ENCODE peak calls at places on chromosomes 5 and 9, in nine cellular contexts. J is A549; B is GM20000; T is stimulated activated CD4-positive, alpha-beta T cell treated with anti-CD3 and anti-CD28 coated beads, Interleukin-1b, Interleukin-23, amount 100 ng/mL, for 4 hours; I is AG09309; S is tibial nerve; Y is activated T-cell treated with anti-CD3 and anti-CD28 coated beads for 48 hours; C is stimulated activated CD8-positive, alpha-beta memory T cell treated with anti-CD3 and anti-CD28 coated beads, Interleukin-15, amount 100 ng/mL, for 1 hour; Z is nephron progenitor cell. D is an unnamed sample.

GRCh38 chr9:136787690-136788400 is 3.3 kb upstream of the TMEM141 start:
- DNase-seq in J (peak), B (peak), T (peak), I (no peak), S (no peak), Y (peak), C (peak), Z (peak), D (peak)

GRCh38 chr5:168600409-168600808 is 21.2 kb upstream of the PANK3 start:
- DNase-seq in J (no peak), B (no peak), T (no peak), I (no peak), S (no peak), Y (no peak), C (no peak), Z (peak), D (no peak)

GRCh38 chr5:24714757-24715156 is 70.0 kb upstream of the CDH10 start:
- DNase-seq in J (no peak), B (no peak), T (no peak), I (no peak), S (no peak), Y (no peak), C (no peak), Z (no peak), D (no peak)

GRCh38 chr9:128372188-128372641 is 1.0 kb downstream of the URM1 start:
- DNase-seq in J (no peak), B (no peak), T (no peak), I (peak), S (no peak), Y (no peak), C (no peak), Z (no peak), D (no peak)

GRCh38 chr5:10674096-10674495 is 86.9 kb downstream of the DAP start:
- DNase-seq in J (no peak), B (no peak), T (no peak), I (no peak), S (no peak), Y (no peak), C (no peak), Z (no peak), D (no peak)

GRCh38 chr9:19298601-19299000 is 68.1 kb downstream of the DENND4C start:
- DNase-seq in J (no peak), B (no peak), T (no peak), I (no peak), S (no peak), Y (no peak), C (no peak), Z (no peak), D (no peak)

GRCh38 chr5:160165137-160166068 is 46.2 kb upstream of the PWWP2A start:
- DNase-seq in J (peak), B (no peak), T (no peak), I (peak), S (peak), Y (no peak), C (no peak), Z (peak), D (peak)

GRCh38 chr5:34676409-34676808 is 20.3 kb downstream of the RAI14 start:
- DNase-seq in J (no peak), B (no peak), T (no peak), I (no peak), S (no peak), Y (no peak), C (no peak), Z (no peak), D (no peak)

D was measured in Panc1.